ENCODE peak calls at places on chromosomes 1 and 21, in eight cellular contexts. J, U, Q, V, P, E, A and K are unnamed samples.

GRCh38 chr1:19220080-19220846 is 10.2 kb upstream of the UBR4 start:
- DNase-seq in J (no peak), U (no peak), Q (peak), V (no peak), P (no peak), E (no peak), A (no peak), K (no peak)

GRCh38 chr1:7938070-7938469 is 2.6 kb downstream of the TNFRSF9 start:
- DNase-seq in J (no peak), U (no peak), Q (no peak), V (no peak), P (no peak), E (no peak), A (no peak), K (no peak)

GRCh38 chr21:15935530-15935929 is 205.7 kb downstream of the USP25 start:
- DNase-seq in J (no peak), U (no peak), Q (no peak), V (peak), P (no peak), E (no peak), A (no peak), K (no peak)

GRCh38 chr1:16173447-16174260 is 17.8 kb upstream of the EPHA2 start:
- DNase-seq in J (no peak), U (peak), Q (no peak), V (peak), P (no peak), E (peak), A (peak), K (no peak)

GRCh38 chr1:198411240-198411639 is 129.2 kb downstream of the ATP6V1G3 start:
- DNase-seq in J (no peak), U (no peak), Q (no peak), V (no peak), P (no peak), E (no peak), A (no peak), K (no peak)

GRCh38 chr1:78561856-78562255 is 58.4 kb upstream of the IFI44L start:
- DNase-seq in J (no peak), U (no peak), Q (no peak), V (peak), P (no peak), E (no peak), A (no peak), K (no peak)

GRCh38 chr1:89939693-89940438 is 55.0 kb upstream of the ZNF326 start:
- DNase-seq in J (no peak), U (no peak), Q (no peak), V (no peak), P (no peak), E (no peak), A (no peak), K (no peak)

GRCh38 chr21:45074048-45074817 is at the start of gene ADARB1:
- DNase-seq in J (no peak), U (peak), Q (peak), V (peak), P (peak), E (no peak), A (peak), K (peak)

GRCh38 chr1:169113613-169114119 is 7.2 kb downstream of the ATP1B1 start:
- DNase-seq in J (peak), U (peak), Q (no peak), V (peak), P (peak), E (peak), A (no peak), K (no peak)

GRCh38 chr1:199811163-199811562 is 216.3 kb upstream of the NR5A2 start:
- DNase-seq in J (no peak), U (no peak), Q (no peak), V (no peak), P (no peak), E (no peak), A (no peak), K (no peak)

DNA sequence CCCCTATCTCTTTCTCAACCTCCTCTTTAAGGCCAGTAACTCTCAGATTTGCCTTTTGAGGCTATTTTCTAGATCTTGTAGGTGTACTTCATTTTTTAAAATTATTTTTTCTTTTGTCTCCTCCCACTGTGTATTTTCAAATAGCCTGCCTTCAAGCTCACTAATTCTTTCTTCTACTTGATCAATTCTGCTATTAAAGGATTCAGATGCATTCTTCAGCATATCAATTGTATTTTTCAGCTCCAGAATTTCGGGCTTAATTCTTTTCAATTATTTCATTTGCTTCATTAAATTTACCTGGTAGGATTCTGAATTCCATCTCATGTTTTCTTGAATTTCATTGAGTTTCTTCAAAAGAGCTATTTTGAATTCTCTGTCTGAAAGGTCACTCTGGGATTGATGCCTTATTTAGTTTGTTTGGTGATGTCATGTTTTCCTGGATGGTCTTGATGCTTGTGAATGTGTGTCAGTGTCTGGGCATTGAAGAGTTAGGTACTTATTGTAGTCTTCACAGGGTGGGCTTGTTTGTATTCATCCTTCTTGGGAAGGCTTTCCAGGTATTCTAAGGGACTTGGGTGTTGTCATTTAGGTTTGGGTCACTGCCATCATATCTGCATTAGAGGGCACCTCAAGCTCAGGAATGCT is 3.6 kb upstream of the HHAT start:
- DNase-seq in J (no peak), U (no peak), Q (no peak), V (no peak), P (no peak), E (no peak), A (no peak), K (no peak)
- TF ChIP-seq CTCF in J (no peak), U (no peak), Q (no peak), V (no peak), P (no peak), E (no peak), A (no peak), K (no peak)

DNA sequence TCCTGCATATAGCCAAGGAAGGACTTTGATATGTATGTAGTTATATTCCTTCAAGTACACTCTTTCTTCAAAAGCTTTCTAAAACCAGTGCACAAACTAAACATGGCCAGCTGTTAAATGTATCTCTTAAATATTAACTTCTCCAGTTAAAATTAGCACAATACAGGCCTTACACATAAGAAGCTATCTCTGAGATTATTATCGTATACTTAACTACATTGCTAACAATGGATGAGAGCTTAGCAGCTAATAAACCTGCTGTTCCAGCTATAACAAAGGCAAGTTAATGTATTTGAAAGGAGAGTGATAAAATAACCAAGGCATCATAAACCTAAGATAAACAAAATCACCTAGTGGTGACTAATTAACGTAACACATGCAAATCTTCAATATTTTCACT is 274.3 kb upstream of the CHRM3 start:
- DNase-seq in J (no peak), U (no peak), Q (no peak), V (no peak), P (no peak), E (no peak), A (no peak), K (no peak)
- TF ChIP-seq CTCF in J (no peak), U (no peak), Q (no peak), V (no peak), P (no peak), E (no peak), A (no peak), K (no peak)

DNA sequence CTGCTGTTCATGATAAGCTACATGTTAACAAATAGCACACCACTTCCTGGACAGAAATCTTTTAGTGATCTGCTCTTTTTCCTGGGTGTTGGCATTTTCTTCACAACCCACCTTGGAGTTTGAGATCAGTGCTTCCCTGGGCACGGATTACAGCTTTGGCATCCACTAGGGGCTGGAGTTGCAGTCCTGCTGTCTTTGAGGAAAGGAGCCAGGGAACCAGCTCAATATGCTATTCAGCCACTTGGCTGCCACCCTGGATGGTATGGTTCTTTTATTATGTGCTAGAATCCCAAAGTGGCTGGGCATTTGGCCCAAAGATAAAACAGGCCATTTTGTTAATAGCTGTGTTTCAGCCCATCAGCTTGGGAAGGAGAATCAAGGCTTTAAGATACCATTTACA is 55.7 kb upstream of the ADAR start:
- DNase-seq in J (no peak), U (peak), Q (no peak), V (no peak), P (no peak), E (no peak), A (no peak), K (no peak)
- TF ChIP-seq CTCF in J (peak), U (no peak), Q (no peak), V (no peak), P (no peak), E (no peak), A (no peak), K (no peak)

GRCh38 chr1:230698130-230698529 is 15.8 kb downstream of the AGT start:
- DNase-seq in J (no peak), U (no peak), Q (no peak), V (no peak), P (no peak), E (no peak), A (no peak), K (no peak)
- TF ChIP-seq CTCF in J (no peak), U (no peak), Q (no peak), V (no peak), P (no peak), E (no peak), A (no peak), K (no peak)

DNA sequence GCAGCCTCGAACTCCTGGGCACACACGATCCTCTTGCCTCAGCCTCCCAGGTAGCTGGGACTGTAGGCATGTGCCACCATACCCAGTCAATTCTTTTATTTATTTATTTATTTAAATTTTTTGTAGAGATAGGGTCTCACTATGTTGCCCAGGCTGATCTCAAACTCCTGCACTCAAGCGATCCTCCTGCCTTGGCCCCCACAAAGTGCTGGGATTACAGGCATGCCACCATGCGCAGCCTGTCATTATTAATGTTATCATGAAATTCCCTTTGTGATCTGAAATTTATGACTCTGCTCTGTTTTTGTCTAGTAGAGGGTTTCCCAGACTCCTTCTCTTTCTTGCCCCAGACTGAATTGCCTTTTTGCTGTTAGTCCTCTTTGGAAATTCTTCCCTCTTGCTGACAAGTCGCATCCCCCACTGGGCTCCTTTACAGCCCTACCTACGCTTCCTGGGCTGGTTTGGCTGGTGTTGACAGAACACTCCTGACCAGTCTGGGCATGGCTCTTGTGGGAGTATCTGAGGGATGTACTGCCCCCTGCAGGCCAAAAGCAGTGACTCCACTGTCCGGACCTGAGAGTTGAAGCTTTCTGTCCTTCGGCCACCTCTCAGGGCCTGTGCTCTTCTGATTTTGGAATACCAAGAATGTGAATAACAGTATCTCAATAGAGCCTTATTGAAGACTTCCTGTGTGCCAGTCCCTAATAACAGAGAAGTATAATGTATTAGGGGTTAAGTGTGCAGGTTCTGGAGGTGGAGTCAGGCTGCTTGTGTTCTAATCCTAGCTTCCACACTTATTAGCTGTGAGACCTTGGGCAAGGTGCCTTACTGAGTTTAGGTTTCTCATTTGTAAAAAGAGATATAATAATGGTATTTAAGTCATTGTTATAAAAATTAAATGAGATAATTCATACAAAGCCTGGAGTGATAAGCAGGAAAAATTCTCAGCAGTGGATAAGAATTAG is 28.2 kb downstream of the TCEANC2 start:
- DNase-seq in J (peak), U (peak), Q (peak), V (peak), P (peak), E (peak), A (peak), K (peak)
- TF ChIP-seq CTCF in J (peak), U (peak), Q (peak), V (peak), P (peak), E (peak), A (peak), K (peak)